ENCODE peak calls at places on chromosomes 13 and 19, in four cellular contexts. M is NCI-H1092, Z is cerebellar cortex, O is NCI-H1417. V is an unnamed sample.

GRCh38 chr19:49817964-49818690 is at the start of gene MED25:
- DNase-seq in M (peak), O (peak), Z (peak), V (peak)

GRCh38 chr13:49454388-49455015 is 10.4 kb downstream of the SETDB2 start:
- DNase-seq in M (no peak), Z (no peak), O (no peak), V (no peak)

GRCh38 chr19:7932276-7932929 is 6.5 kb upstream of the CTXN1 start:
- DNase-seq in O (no peak), M (no peak), Z (no peak), V (peak)

GRCh38 chr19:3638208-3639193 is 11.9 kb upstream of the CACTIN start:
- DNase-seq in M (no peak), Z (no peak), O (no peak), V (no peak)

GRCh38 chr13:74005320-74006154 is 128.7 kb downstream of the KLF12 start:
- DNase-seq in Z (no peak), M (no peak), O (peak), V (no peak)

GRCh38 chr13:99086869-99087129 is 108.9 kb upstream of the DOCK9 start:
- DNase-seq in M (no peak), O (peak), Z (no peak), V (peak)

GRCh38 chr19:5621311-5621944 is 1.1 kb downstream of the SAFB2 start:
- DNase-seq in Z (no peak), O (no peak), M (no peak), V (no peak)

GRCh38 chr19:58117841-58118575 is 20.0 kb upstream of the ZSCAN18 start:
- DNase-seq in O (no peak), M (no peak), Z (peak), V (peak)

GRCh38 chr13:32415019-32415418 is 12.9 kb downstream of the N4BP2L1 start:
- DNase-seq in Z (no peak), O (no peak), M (no peak), V (no peak)

GRCh38 chr13:96636310-96636709 is 358.0 kb downstream of the OXGR1 start:
- DNase-seq in Z (no peak), O (no peak), M (no peak), V (no peak)

GRCh38 chr19:57664269-57665127 is 4.2 kb upstream of the ZSCAN4 start:
- DNase-seq in Z (peak), O (peak), M (peak), V (peak)